ENCODE peak calls at places on chromosomes 3 and 15, in nine cellular contexts. One of them, this sample, is unnamed.

GRCh38 chr3:150613709-150614480 is 10.8 kb downstream of the SELENOT start:
- DNase-seq in bronchial epithelial cell: no peak
- DNase-seq in CD4-positive, alpha-beta T cell: no peak
- DNase-seq in hepatocyte: no peak
- DNase-seq in activated B cell treated with CpG ODN at 0.5 μM for 24 hours: no peak
- DNase-seq in mucosa of descending colon: no peak
- DNase-seq in mammary epithelial cell: no peak
- DNase-seq in SK-N-SH: no peak
- DNase-seq in neural progenitor cell: no peak
- DNase-seq in this sample: no peak

GRCh38 chr3:49173116-49173791 is 1.9 kb downstream of the KLHDC8B start:
- DNase-seq in bronchial epithelial cell: no peak
- DNase-seq in CD4-positive, alpha-beta T cell: no peak
- DNase-seq in hepatocyte: peak
- DNase-seq in activated B cell treated with CpG ODN at 0.5 μM for 24 hours: no peak
- DNase-seq in mucosa of descending colon: peak
- DNase-seq in mammary epithelial cell: no peak
- DNase-seq in SK-N-SH: peak
- DNase-seq in neural progenitor cell: peak
- DNase-seq in this sample: no peak

GRCh38 chr3:188534633-188535032 is 380.7 kb downstream of the LPP start:
- DNase-seq in bronchial epithelial cell: peak
- DNase-seq in CD4-positive, alpha-beta T cell: no peak
- DNase-seq in hepatocyte: no peak
- DNase-seq in activated B cell treated with CpG ODN at 0.5 μM for 24 hours: no peak
- DNase-seq in mucosa of descending colon: no peak
- DNase-seq in mammary epithelial cell: no peak
- DNase-seq in SK-N-SH: no peak
- DNase-seq in neural progenitor cell: no peak
- DNase-seq in this sample: no peak

GRCh38 chr3:165716592-165716991 is 120.6 kb downstream of the BCHE start:
- DNase-seq in bronchial epithelial cell: no peak
- DNase-seq in CD4-positive, alpha-beta T cell: no peak
- DNase-seq in hepatocyte: no peak
- DNase-seq in activated B cell treated with CpG ODN at 0.5 μM for 24 hours: no peak
- DNase-seq in mucosa of descending colon: no peak
- DNase-seq in mammary epithelial cell: no peak
- DNase-seq in SK-N-SH: no peak
- DNase-seq in neural progenitor cell: no peak
- DNase-seq in this sample: no peak

GRCh38 chr3:124282751-124283643 is 291.1 kb upstream of the ROPN1 start:
- DNase-seq in bronchial epithelial cell: no peak
- DNase-seq in CD4-positive, alpha-beta T cell: no peak
- DNase-seq in hepatocyte: peak
- DNase-seq in activated B cell treated with CpG ODN at 0.5 μM for 24 hours: no peak
- DNase-seq in mucosa of descending colon: no peak
- DNase-seq in mammary epithelial cell: no peak
- DNase-seq in SK-N-SH: peak
- DNase-seq in neural progenitor cell: no peak
- DNase-seq in this sample: no peak

GRCh38 chr15:35784745-35785144 is 238.8 kb upstream of the DPH6 start:
- DNase-seq in bronchial epithelial cell: no peak
- DNase-seq in CD4-positive, alpha-beta T cell: no peak
- DNase-seq in hepatocyte: peak
- DNase-seq in activated B cell treated with CpG ODN at 0.5 μM for 24 hours: no peak
- DNase-seq in mucosa of descending colon: no peak
- DNase-seq in mammary epithelial cell: no peak
- DNase-seq in SK-N-SH: no peak
- DNase-seq in neural progenitor cell: no peak
- DNase-seq in this sample: no peak

GRCh38 chr3:196813903-196814302 is 53.8 kb upstream of the SENP5 start:
- DNase-seq in bronchial epithelial cell: no peak
- DNase-seq in CD4-positive, alpha-beta T cell: no peak
- DNase-seq in hepatocyte: no peak
- DNase-seq in activated B cell treated with CpG ODN at 0.5 μM for 24 hours: no peak
- DNase-seq in mucosa of descending colon: no peak
- DNase-seq in mammary epithelial cell: no peak
- DNase-seq in SK-N-SH: no peak
- DNase-seq in neural progenitor cell: no peak
- DNase-seq in this sample: no peak

GRCh38 chr15:91098451-91098850 is 1.6 kb upstream of the SV2B start:
- DNase-seq in bronchial epithelial cell: no peak
- DNase-seq in CD4-positive, alpha-beta T cell: no peak
- DNase-seq in hepatocyte: no peak
- DNase-seq in activated B cell treated with CpG ODN at 0.5 μM for 24 hours: no peak
- DNase-seq in mucosa of descending colon: no peak
- DNase-seq in mammary epithelial cell: no peak
- DNase-seq in SK-N-SH: no peak
- DNase-seq in neural progenitor cell: no peak
- DNase-seq in this sample: no peak

GRCh38 chr3:16140116-16140893 is 34.2 kb upstream of the GALNT15 start:
- DNase-seq in bronchial epithelial cell: no peak
- DNase-seq in CD4-positive, alpha-beta T cell: no peak
- DNase-seq in hepatocyte: peak
- DNase-seq in activated B cell treated with CpG ODN at 0.5 μM for 24 hours: no peak
- DNase-seq in mucosa of descending colon: no peak
- DNase-seq in mammary epithelial cell: peak
- DNase-seq in SK-N-SH: no peak
- DNase-seq in neural progenitor cell: no peak
- DNase-seq in this sample: no peak

GRCh38 chr3:170642882-170643601 is 57.2 kb upstream of the SLC7A14 start:
- DNase-seq in bronchial epithelial cell: no peak
- DNase-seq in CD4-positive, alpha-beta T cell: no peak
- DNase-seq in hepatocyte: no peak
- DNase-seq in activated B cell treated with CpG ODN at 0.5 μM for 24 hours: no peak
- DNase-seq in mucosa of descending colon: no peak
- DNase-seq in mammary epithelial cell: no peak
- DNase-seq in SK-N-SH: no peak
- DNase-seq in neural progenitor cell: no peak
- DNase-seq in this sample: no peak

GRCh38 chr15:56042982-56043980 is 49.9 kb upstream of the NEDD4 start:
- DNase-seq in bronchial epithelial cell: no peak
- DNase-seq in CD4-positive, alpha-beta T cell: no peak
- DNase-seq in hepatocyte: no peak
- DNase-seq in activated B cell treated with CpG ODN at 0.5 μM for 24 hours: no peak
- DNase-seq in mucosa of descending colon: peak
- DNase-seq in mammary epithelial cell: no peak
- DNase-seq in SK-N-SH: no peak
- DNase-seq in neural progenitor cell: no peak
- DNase-seq in this sample: no peak

GRCh38 chr3:116473602-116474001 is 28.3 kb upstream of the LSAMP start:
- DNase-seq in bronchial epithelial cell: no peak
- DNase-seq in CD4-positive, alpha-beta T cell: no peak
- DNase-seq in hepatocyte: no peak
- DNase-seq in activated B cell treated with CpG ODN at 0.5 μM for 24 hours: no peak
- DNase-seq in mucosa of descending colon: no peak
- DNase-seq in mammary epithelial cell: no peak
- DNase-seq in SK-N-SH: no peak
- DNase-seq in neural progenitor cell: no peak
- DNase-seq in this sample: no peak

GRCh38 chr3:32508731-32509130 is 6.1 kb upstream of the CMTM6 start:
- DNase-seq in bronchial epithelial cell: no peak
- DNase-seq in CD4-positive, alpha-beta T cell: no peak
- DNase-seq in hepatocyte: peak
- DNase-seq in activated B cell treated with CpG ODN at 0.5 μM for 24 hours: no peak
- DNase-seq in mucosa of descending colon: peak
- DNase-seq in mammary epithelial cell: no peak
- DNase-seq in SK-N-SH: no peak
- DNase-seq in neural progenitor cell: no peak
- DNase-seq in this sample: no peak

GRCh38 chr3:160671231-160671630 is 5.7 kb upstream of the ARL14 start:
- DNase-seq in bronchial epithelial cell: no peak
- DNase-seq in CD4-positive, alpha-beta T cell: no peak
- DNase-seq in hepatocyte: no peak
- DNase-seq in activated B cell treated with CpG ODN at 0.5 μM for 24 hours: no peak
- DNase-seq in mucosa of descending colon: no peak
- DNase-seq in mammary epithelial cell: no peak
- DNase-seq in SK-N-SH: no peak
- DNase-seq in neural progenitor cell: no peak
- DNase-seq in this sample: no peak

GRCh38 chr15:34650177-34650576 is 66.7 kb upstream of the GOLGA8B start:
- DNase-seq in bronchial epithelial cell: peak
- DNase-seq in CD4-positive, alpha-beta T cell: no peak
- DNase-seq in hepatocyte: no peak
- DNase-seq in activated B cell treated with CpG ODN at 0.5 μM for 24 hours: no peak
- DNase-seq in mucosa of descending colon: no peak
- DNase-seq in mammary epithelial cell: peak
- DNase-seq in SK-N-SH: no peak
- DNase-seq in neural progenitor cell: no peak
- DNase-seq in this sample: no peak

GRCh38 chr15:53693729-53694533 is 65.5 kb downstream of the WDR72 start:
- DNase-seq in bronchial epithelial cell: peak
- DNase-seq in CD4-positive, alpha-beta T cell: no peak
- DNase-seq in hepatocyte: peak
- DNase-seq in activated B cell treated with CpG ODN at 0.5 μM for 24 hours: no peak
- DNase-seq in mucosa of descending colon: peak
- DNase-seq in mammary epithelial cell: peak
- DNase-seq in SK-N-SH: no peak
- DNase-seq in neural progenitor cell: no peak
- DNase-seq in this sample: no peak

GRCh38 chr15:90529008-90529368 is 735 bp upstream of the CRTC3 start:
- DNase-seq in bronchial epithelial cell: no peak
- DNase-seq in CD4-positive, alpha-beta T cell: no peak
- DNase-seq in hepatocyte: no peak
- DNase-seq in activated B cell treated with CpG ODN at 0.5 μM for 24 hours: no peak
- DNase-seq in mucosa of descending colon: no peak
- DNase-seq in mammary epithelial cell: no peak
- DNase-seq in SK-N-SH: no peak
- DNase-seq in neural progenitor cell: no peak
- DNase-seq in this sample: no peak

GRCh38 chr3:186722457-186722856 is 5.3 kb downstream of the KNG1 start:
- DNase-seq in bronchial epithelial cell: peak
- DNase-seq in CD4-positive, alpha-beta T cell: no peak
- DNase-seq in hepatocyte: no peak
- DNase-seq in activated B cell treated with CpG ODN at 0.5 μM for 24 hours: no peak
- DNase-seq in mucosa of descending colon: peak
- DNase-seq in mammary epithelial cell: no peak
- DNase-seq in SK-N-SH: peak
- DNase-seq in neural progenitor cell: peak
- DNase-seq in this sample: no peak

GRCh38 chr3:176159796-176160195 is 1037.5 kb downstream of the TBL1XR1 start:
- DNase-seq in bronchial epithelial cell: no peak
- DNase-seq in CD4-positive, alpha-beta T cell: no peak
- DNase-seq in hepatocyte: peak
- DNase-seq in activated B cell treated with CpG ODN at 0.5 μM for 24 hours: no peak
- DNase-seq in mucosa of descending colon: peak
- DNase-seq in mammary epithelial cell: no peak
- DNase-seq in SK-N-SH: no peak
- DNase-seq in neural progenitor cell: no peak
- DNase-seq in this sample: no peak

GRCh38 chr15:68315495-68316007 is 38.0 kb downstream of the FEM1B start:
- DNase-seq in bronchial epithelial cell: no peak
- DNase-seq in CD4-positive, alpha-beta T cell: no peak
- DNase-seq in hepatocyte: no peak
- DNase-seq in activated B cell treated with CpG ODN at 0.5 μM for 24 hours: peak
- DNase-seq in mucosa of descending colon: no peak
- DNase-seq in mammary epithelial cell: no peak
- DNase-seq in SK-N-SH: no peak
- DNase-seq in neural progenitor cell: peak
- DNase-seq in this sample: peak

GRCh38 chr3:58296269-58296668 is 9.8 kb upstream of the RPP14 start:
- DNase-seq in bronchial epithelial cell: no peak
- DNase-seq in CD4-positive, alpha-beta T cell: no peak
- DNase-seq in hepatocyte: no peak
- DNase-seq in activated B cell treated with CpG ODN at 0.5 μM for 24 hours: no peak
- DNase-seq in mucosa of descending colon: no peak
- DNase-seq in mammary epithelial cell: no peak
- DNase-seq in SK-N-SH: no peak
- DNase-seq in neural progenitor cell: no peak
- DNase-seq in this sample: no peak

GRCh38 chr15:57537072-57537471 is 54.6 kb upstream of the MYZAP start:
- DNase-seq in bronchial epithelial cell: peak
- DNase-seq in CD4-positive, alpha-beta T cell: no peak
- DNase-seq in hepatocyte: peak
- DNase-seq in activated B cell treated with CpG ODN at 0.5 μM for 24 hours: no peak
- DNase-seq in mucosa of descending colon: no peak
- DNase-seq in mammary epithelial cell: no peak
- DNase-seq in SK-N-SH: no peak
- DNase-seq in neural progenitor cell: peak
- DNase-seq in this sample: no peak

GRCh38 chr15:96327155-96327741 is 3.3 kb upstream of the NR2F2 start:
- DNase-seq in bronchial epithelial cell: peak
- DNase-seq in CD4-positive, alpha-beta T cell: no peak
- DNase-seq in hepatocyte: peak
- DNase-seq in activated B cell treated with CpG ODN at 0.5 μM for 24 hours: no peak
- DNase-seq in mucosa of descending colon: peak
- DNase-seq in mammary epithelial cell: peak
- DNase-seq in SK-N-SH: peak
- DNase-seq in neural progenitor cell: peak
- DNase-seq in this sample: no peak
- TF ChIP-seq CTCF in bronchial epithelial cell: peak
- TF ChIP-seq CTCF in CD4-positive, alpha-beta T cell: no peak
- TF ChIP-seq CTCF in hepatocyte: peak
- TF ChIP-seq CTCF in activated B cell treated with CpG ODN at 0.5 μM for 24 hours: no peak
- TF ChIP-seq CTCF in mucosa of descending colon: peak
- TF ChIP-seq CTCF in mammary epithelial cell: peak
- TF ChIP-seq CTCF in SK-N-SH: peak
- TF ChIP-seq CTCF in neural progenitor cell: peak
- TF ChIP-seq CTCF in this sample: peak

GRCh38 chr3:191047930-191048329 is 151.1 kb upstream of the OSTN start:
- DNase-seq in bronchial epithelial cell: peak
- DNase-seq in CD4-positive, alpha-beta T cell: no peak
- DNase-seq in hepatocyte: no peak
- DNase-seq in activated B cell treated with CpG ODN at 0.5 μM for 24 hours: no peak
- DNase-seq in mucosa of descending colon: no peak
- DNase-seq in mammary epithelial cell: peak
- DNase-seq in SK-N-SH: no peak
- DNase-seq in neural progenitor cell: no peak
- DNase-seq in this sample: no peak

GRCh38 chr3:191051037-191051436 is 148.0 kb upstream of the OSTN start:
- DNase-seq in bronchial epithelial cell: peak
- DNase-seq in CD4-positive, alpha-beta T cell: no peak
- DNase-seq in hepatocyte: peak
- DNase-seq in activated B cell treated with CpG ODN at 0.5 μM for 24 hours: no peak
- DNase-seq in mucosa of descending colon: no peak
- DNase-seq in mammary epithelial cell: peak
- DNase-seq in SK-N-SH: peak
- DNase-seq in neural progenitor cell: peak
- DNase-seq in this sample: no peak
- TF ChIP-seq CTCF in bronchial epithelial cell: no peak
- TF ChIP-seq CTCF in CD4-positive, alpha-beta T cell: peak
- TF ChIP-seq CTCF in hepatocyte: peak
- TF ChIP-seq CTCF in activated B cell treated with CpG ODN at 0.5 μM for 24 hours: no peak
- TF ChIP-seq CTCF in mucosa of descending colon: no peak
- TF ChIP-seq CTCF in mammary epithelial cell: peak
- TF ChIP-seq CTCF in SK-N-SH: peak
- TF ChIP-seq CTCF in neural progenitor cell: peak
- TF ChIP-seq CTCF in this sample: peak

GRCh38 chr3:139588450-139588849 is 48.9 kb upstream of the RBP1 start:
- DNase-seq in bronchial epithelial cell: peak
- DNase-seq in CD4-positive, alpha-beta T cell: no peak
- DNase-seq in hepatocyte: peak
- DNase-seq in activated B cell treated with CpG ODN at 0.5 μM for 24 hours: no peak
- DNase-seq in mucosa of descending colon: peak
- DNase-seq in mammary epithelial cell: peak
- DNase-seq in SK-N-SH: peak
- DNase-seq in neural progenitor cell: peak
- DNase-seq in this sample: peak
- TF ChIP-seq CTCF in bronchial epithelial cell: peak
- TF ChIP-seq CTCF in CD4-positive, alpha-beta T cell: no peak
- TF ChIP-seq CTCF in hepatocyte: peak
- TF ChIP-seq CTCF in activated B cell treated with CpG ODN at 0.5 μM for 24 hours: no peak
- TF ChIP-seq CTCF in mucosa of descending colon: no peak
- TF ChIP-seq CTCF in mammary epithelial cell: peak
- TF ChIP-seq CTCF in SK-N-SH: no peak
- TF ChIP-seq CTCF in neural progenitor cell: peak
- TF ChIP-seq CTCF in this sample: no peak

GRCh38 chr3:47865192-47865591 is 62.3 kb downstream of the DHX30 start:
- DNase-seq in bronchial epithelial cell: no peak
- DNase-seq in CD4-positive, alpha-beta T cell: no peak
- DNase-seq in hepatocyte: no peak
- DNase-seq in activated B cell treated with CpG ODN at 0.5 μM for 24 hours: no peak
- DNase-seq in mucosa of descending colon: no peak
- DNase-seq in mammary epithelial cell: no peak
- DNase-seq in SK-N-SH: no peak
- DNase-seq in neural progenitor cell: peak
- DNase-seq in this sample: no peak
- TF ChIP-seq CTCF in bronchial epithelial cell: no peak
- TF ChIP-seq CTCF in CD4-positive, alpha-beta T cell: no peak
- TF ChIP-seq CTCF in hepatocyte: no peak
- TF ChIP-seq CTCF in activated B cell treated with CpG ODN at 0.5 μM for 24 hours: no peak
- TF ChIP-seq CTCF in mucosa of descending colon: no peak
- TF ChIP-seq CTCF in mammary epithelial cell: no peak
- TF ChIP-seq CTCF in SK-N-SH: peak
- TF ChIP-seq CTCF in neural progenitor cell: peak
- TF ChIP-seq CTCF in this sample: no peak

This sample was measured in endothelial cell.